ENCODE peak calls at places on chromosomes 5 and 9, in seven cellular contexts. N is Calu3, B is uterus, F is BJ, I is neural progenitor cell, C is AG04450, U is B cell. P is an unnamed sample.

GRCh38 chr9:12708562-12709298 is 15.5 kb downstream of the TYRP1 start:
- DNase-seq in N (no peak), U (no peak), B (no peak), I (no peak), C (no peak), F (peak), P (peak)

GRCh38 chr9:93240891-93241334 is 57.0 kb downstream of the WNK2 start:
- DNase-seq in N (no peak), F (no peak), I (no peak), B (no peak), C (no peak), U (no peak), P (no peak)

GRCh38 chr5:42798284-42799240 is 13.1 kb downstream of the SELENOP start:
- DNase-seq in U (no peak), B (no peak), I (no peak), F (no peak), C (no peak), N (no peak), P (no peak)

GRCh38 chr9:129550199-129550839 is 70.6 kb downstream of the C9orf50 start:
- DNase-seq in I (peak), U (no peak), F (no peak), C (no peak), B (peak), N (peak), P (peak)

GRCh38 chr5:15791859-15792258 is 291.9 kb downstream of the FBXL7 start:
- DNase-seq in I (no peak), B (no peak), N (no peak), F (peak), C (peak), U (no peak), P (no peak)

GRCh38 chr9:92100237-92100911 is 14.8 kb downstream of the SPTLC1 start:
- DNase-seq in I (no peak), C (peak), B (no peak), U (no peak), N (peak), F (peak), P (peak)

GRCh38 chr9:15509931-15510788 is 610 bp downstream of the PSIP1 start:
- DNase-seq in I (peak), U (peak), N (peak), F (no peak), C (no peak), B (peak), P (peak)

GRCh38 chr9:127336086-127336485 is 60.9 kb upstream of the SLC2A8 start:
- DNase-seq in I (no peak), C (no peak), N (no peak), U (no peak), F (no peak), B (no peak), P (no peak)

GRCh38 chr9:132804576-132805295 is 73.3 kb downstream of the AK8 start:
- DNase-seq in B (no peak), F (no peak), C (no peak), U (no peak), I (peak), N (no peak), P (no peak)

GRCh38 chr5:107772418-107773310 is 101.9 kb upstream of the EFNA5 start:
- DNase-seq in B (no peak), N (no peak), U (no peak), C (no peak), F (no peak), I (peak), P (no peak)

GRCh38 chr5:81856948-81857928 is 106.3 kb upstream of the SSBP2 start:
- DNase-seq in I (peak), C (no peak), F (no peak), U (no peak), N (peak), B (peak), P (peak)

GRCh38 chr5:67195406-67196275 is 958 bp downstream of the CD180 start:
- DNase-seq in C (no peak), N (no peak), F (no peak), B (no peak), I (no peak), U (peak), P (no peak)

GRCh38 chr5:67193479-67193878 is 3.1 kb downstream of the CD180 start:
- DNase-seq in F (no peak), B (no peak), U (no peak), N (no peak), I (no peak), C (no peak), P (no peak)

GRCh38 chr5:67196537-67197059 is at the start of gene CD180:
- DNase-seq in B (no peak), F (no peak), U (peak), C (no peak), I (no peak), N (no peak), P (no peak)

GRCh38 chr5:67192719-67193464 is 3.7 kb downstream of the CD180 start:
- DNase-seq in I (no peak), N (no peak), C (no peak), U (peak), F (no peak), B (no peak), P (no peak)

DNA sequence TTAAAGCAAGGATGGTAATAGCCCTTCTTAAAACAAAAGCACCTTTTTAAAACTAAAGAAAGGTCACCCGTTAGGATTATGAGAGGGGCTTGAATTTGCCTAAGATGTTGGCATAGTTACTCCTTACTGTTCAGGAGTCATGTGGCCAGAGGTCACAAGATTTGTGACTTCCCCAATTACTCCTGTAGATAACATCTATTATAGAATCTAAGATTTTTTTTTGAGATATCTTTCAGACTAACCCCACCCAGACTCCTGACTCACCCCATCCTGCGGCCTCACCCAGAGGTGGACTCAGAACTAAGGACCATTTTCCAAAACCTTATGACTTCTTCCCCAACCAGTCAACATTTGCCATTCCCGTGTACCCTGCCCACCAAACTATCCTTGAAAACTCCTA is 2.4 kb downstream of the CD180 start:
- DNase-seq in F (no peak), B (no peak), C (no peak), N (no peak), U (peak), I (no peak), P (no peak)
- TF ChIP-seq CTCF in F (no peak), B (no peak), C (no peak), N (no peak), U (no peak), I (no peak), P (no peak)

GRCh38 chr9:34454571-34455065 is 3.8 kb downstream of the FAM219A start:
- DNase-seq in C (no peak), I (no peak), N (no peak), U (no peak), F (no peak), B (no peak), P (peak)
- TF ChIP-seq CTCF in C (peak), I (no peak), N (no peak), U (no peak), F (no peak), B (no peak), P (no peak)

GRCh38 chr5:10825897-10826644 is 65.0 kb upstream of the DAP start:
- DNase-seq in U (no peak), F (no peak), N (no peak), B (no peak), I (no peak), C (no peak), P (no peak)
- TF ChIP-seq CTCF in U (no peak), F (no peak), N (no peak), B (no peak), I (peak), C (no peak), P (no peak)

DNA sequence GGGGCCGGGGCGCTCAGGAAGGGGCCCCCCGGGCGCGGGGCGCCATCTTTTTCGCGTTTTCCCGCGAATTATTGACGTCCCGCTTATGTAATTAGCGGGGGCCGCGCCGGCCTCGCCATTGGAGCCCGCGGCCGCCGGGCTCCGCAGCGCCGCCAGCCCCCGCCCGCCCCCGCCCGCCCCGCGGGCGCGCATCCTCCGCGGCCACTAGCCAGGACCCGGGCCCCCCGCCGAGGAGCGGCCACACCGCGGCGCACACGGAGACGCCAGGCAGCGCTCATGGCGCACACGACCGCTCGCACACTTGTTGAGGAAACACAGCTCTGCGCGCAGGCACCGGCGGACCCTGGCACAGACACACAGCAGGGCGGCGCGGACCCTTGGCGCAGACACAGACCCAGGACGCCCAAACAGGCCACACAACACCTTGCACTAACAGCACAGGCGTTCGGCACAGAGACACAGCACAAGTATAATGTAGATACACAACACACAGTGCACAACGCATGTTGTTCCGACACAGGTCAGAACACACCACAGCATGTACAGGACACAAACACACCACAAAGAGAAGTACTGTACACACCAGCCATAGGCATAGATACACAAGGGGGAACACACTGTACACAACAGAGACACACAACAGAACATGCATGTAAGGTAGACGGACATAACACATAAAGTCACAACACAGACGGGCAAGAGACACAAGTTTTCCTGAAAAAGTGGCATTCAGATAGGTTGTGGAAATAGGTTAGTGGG is 467 bp upstream of the PHF19 start:
- DNase-seq in N (peak), F (no peak), C (no peak), B (peak), U (peak), I (peak), P (peak)
- TF ChIP-seq CTCF in N (no peak), F (no peak), C (peak), B (peak), U (no peak), I (no peak), P (no peak)

GRCh38 chr9:121376214-121376830 is 6.3 kb upstream of the STOM start:
- DNase-seq in U (no peak), N (no peak), B (no peak), F (no peak), C (no peak), I (no peak), P (no peak)
- TF ChIP-seq CTCF in U (peak), N (peak), B (peak), F (peak), C (peak), I (peak), P (peak)

GRCh38 chr5:181187500-181188213 is 17.3 kb downstream of the TRIM7 start:
- DNase-seq in C (peak), U (peak), F (no peak), I (peak), B (peak), N (peak), P (peak)
- TF ChIP-seq CTCF in C (peak), U (peak), F (peak), I (peak), B (no peak), N (peak), P (peak)

P was measured in MCF 10A.